ENCODE peak calls at places on chromosomes 11 and 22, in seven cellular contexts. One of them, this sample, is unnamed.
A peak's percentile ranks its signal among the peaks of the same experiment; 100 is the strongest.

GRCh38 chr22:39995346-39996252 is 845 bp downstream of the FAM83F start:
- ATAC-seq in effector memory CD8-positive, alpha-beta T cell: no peak
- ATAC-seq in IMR-90: no peak
- ATAC-seq in lower lobe of right lung: peak; percentile 5
- ATAC-seq in pancreas: peak; percentile 43
- ATAC-seq in activated T-helper 17 cell treated with anti-CD3 and anti-CD28 coated beads, Interleukin-2, amount 50 U/mL, for 72 hours: no peak
- ATAC-seq in activated CD8-positive, alpha-beta memory T cell treated with anti-CD3 and anti-CD28 coated beads, Interleukin-2, amount 10 ng/mL, durations not matched to agents 7 days and 5 days: no peak
- ATAC-seq in this sample: peak; percentile 15

GRCh38 chr22:27603823-27604190 is 197.7 kb downstream of the MN1 start:
- ATAC-seq in activated CD8-positive, alpha-beta memory T cell treated with anti-CD3 and anti-CD28 coated beads, Interleukin-2, amount 10 ng/mL, durations not matched to agents 7 days and 5 days: no peak
- ATAC-seq in lower lobe of right lung: no peak
- ATAC-seq in activated T-helper 17 cell treated with anti-CD3 and anti-CD28 coated beads, Interleukin-2, amount 50 U/mL, for 72 hours: no peak
- ATAC-seq in IMR-90: no peak
- ATAC-seq in effector memory CD8-positive, alpha-beta T cell: no peak
- ATAC-seq in pancreas: peak; percentile 62
- ATAC-seq in this sample: no peak

GRCh38 chr11:35178067-35178805 is 39.3 kb downstream of the CD44 start:
- ATAC-seq in IMR-90: no peak
- ATAC-seq in lower lobe of right lung: no peak
- ATAC-seq in activated T-helper 17 cell treated with anti-CD3 and anti-CD28 coated beads, Interleukin-2, amount 50 U/mL, for 72 hours: no peak
- ATAC-seq in effector memory CD8-positive, alpha-beta T cell: no peak
- ATAC-seq in activated CD8-positive, alpha-beta memory T cell treated with anti-CD3 and anti-CD28 coated beads, Interleukin-2, amount 10 ng/mL, durations not matched to agents 7 days and 5 days: no peak
- ATAC-seq in pancreas: no peak
- ATAC-seq in this sample: peak; percentile 36

GRCh38 chr22:46528121-46528610 is 9.3 kb downstream of the CELSR1 start:
- ATAC-seq in effector memory CD8-positive, alpha-beta T cell: no peak
- ATAC-seq in activated CD8-positive, alpha-beta memory T cell treated with anti-CD3 and anti-CD28 coated beads, Interleukin-2, amount 10 ng/mL, durations not matched to agents 7 days and 5 days: no peak
- ATAC-seq in lower lobe of right lung: peak; percentile 89
- ATAC-seq in pancreas: peak; percentile 56
- ATAC-seq in activated T-helper 17 cell treated with anti-CD3 and anti-CD28 coated beads, Interleukin-2, amount 50 U/mL, for 72 hours: peak; percentile 68
- ATAC-seq in IMR-90: no peak
- ATAC-seq in this sample: peak; percentile 70

GRCh38 chr11:101435406-101435805 is 148.4 kb downstream of the TRPC6 start:
- ATAC-seq in effector memory CD8-positive, alpha-beta T cell: no peak
- ATAC-seq in lower lobe of right lung: no peak
- ATAC-seq in IMR-90: no peak
- ATAC-seq in activated CD8-positive, alpha-beta memory T cell treated with anti-CD3 and anti-CD28 coated beads, Interleukin-2, amount 10 ng/mL, durations not matched to agents 7 days and 5 days: no peak
- ATAC-seq in pancreas: no peak
- ATAC-seq in activated T-helper 17 cell treated with anti-CD3 and anti-CD28 coated beads, Interleukin-2, amount 50 U/mL, for 72 hours: no peak
- ATAC-seq in this sample: no peak

GRCh38 chr11:128464878-128465277 is 122.5 kb downstream of the ETS1 start:
- ATAC-seq in pancreas: no peak
- ATAC-seq in activated CD8-positive, alpha-beta memory T cell treated with anti-CD3 and anti-CD28 coated beads, Interleukin-2, amount 10 ng/mL, durations not matched to agents 7 days and 5 days: peak; percentile 12
- ATAC-seq in activated T-helper 17 cell treated with anti-CD3 and anti-CD28 coated beads, Interleukin-2, amount 50 U/mL, for 72 hours: peak; percentile 22
- ATAC-seq in effector memory CD8-positive, alpha-beta T cell: peak; percentile 28
- ATAC-seq in IMR-90: no peak
- ATAC-seq in lower lobe of right lung: no peak
- ATAC-seq in this sample: no peak

GRCh38 chr22:39926175-39927152 is 25.6 kb downstream of the GRAP2 start:
- ATAC-seq in effector memory CD8-positive, alpha-beta T cell: peak; percentile 58
- ATAC-seq in IMR-90: no peak
- ATAC-seq in activated CD8-positive, alpha-beta memory T cell treated with anti-CD3 and anti-CD28 coated beads, Interleukin-2, amount 10 ng/mL, durations not matched to agents 7 days and 5 days: no peak
- ATAC-seq in pancreas: peak; percentile 62
- ATAC-seq in lower lobe of right lung: no peak
- ATAC-seq in activated T-helper 17 cell treated with anti-CD3 and anti-CD28 coated beads, Interleukin-2, amount 50 U/mL, for 72 hours: peak; percentile 29
- ATAC-seq in this sample: no peak

GRCh38 chr22:20979243-20979809 is 2.8 kb upstream of the LZTR1 start:
- ATAC-seq in activated T-helper 17 cell treated with anti-CD3 and anti-CD28 coated beads, Interleukin-2, amount 50 U/mL, for 72 hours: peak; percentile 59
- ATAC-seq in pancreas: peak; percentile 67
- ATAC-seq in lower lobe of right lung: peak; percentile 77
- ATAC-seq in IMR-90: peak; percentile 40
- ATAC-seq in activated CD8-positive, alpha-beta memory T cell treated with anti-CD3 and anti-CD28 coated beads, Interleukin-2, amount 10 ng/mL, durations not matched to agents 7 days and 5 days: peak; percentile 52
- ATAC-seq in effector memory CD8-positive, alpha-beta T cell: peak; percentile 60
- ATAC-seq in this sample: peak; percentile 90

GRCh38 chr11:112288021-112288420 is 27.4 kb upstream of the PLET1 start:
- ATAC-seq in IMR-90: no peak
- ATAC-seq in lower lobe of right lung: no peak
- ATAC-seq in activated CD8-positive, alpha-beta memory T cell treated with anti-CD3 and anti-CD28 coated beads, Interleukin-2, amount 10 ng/mL, durations not matched to agents 7 days and 5 days: no peak
- ATAC-seq in effector memory CD8-positive, alpha-beta T cell: no peak
- ATAC-seq in pancreas: no peak
- ATAC-seq in activated T-helper 17 cell treated with anti-CD3 and anti-CD28 coated beads, Interleukin-2, amount 50 U/mL, for 72 hours: no peak
- ATAC-seq in this sample: no peak

GRCh38 chr11:119727523-119728081 is 1.4 kb downstream of the NECTIN1 start:
- ATAC-seq in activated CD8-positive, alpha-beta memory T cell treated with anti-CD3 and anti-CD28 coated beads, Interleukin-2, amount 10 ng/mL, durations not matched to agents 7 days and 5 days: no peak
- ATAC-seq in activated T-helper 17 cell treated with anti-CD3 and anti-CD28 coated beads, Interleukin-2, amount 50 U/mL, for 72 hours: no peak
- ATAC-seq in effector memory CD8-positive, alpha-beta T cell: no peak
- ATAC-seq in pancreas: peak; percentile 65
- ATAC-seq in lower lobe of right lung: peak; percentile 23
- ATAC-seq in IMR-90: no peak
- ATAC-seq in this sample: no peak

GRCh38 chr11:46364056-46364455 is 16.8 kb downstream of the DGKZ start:
- ATAC-seq in IMR-90: no peak
- ATAC-seq in activated T-helper 17 cell treated with anti-CD3 and anti-CD28 coated beads, Interleukin-2, amount 50 U/mL, for 72 hours: no peak
- ATAC-seq in pancreas: no peak
- ATAC-seq in lower lobe of right lung: no peak
- ATAC-seq in effector memory CD8-positive, alpha-beta T cell: no peak
- ATAC-seq in activated CD8-positive, alpha-beta memory T cell treated with anti-CD3 and anti-CD28 coated beads, Interleukin-2, amount 10 ng/mL, durations not matched to agents 7 days and 5 days: no peak
- ATAC-seq in this sample: no peak

GRCh38 chr11:31902706-31903105 is 91.6 kb upstream of the PAX6 start:
- ATAC-seq in activated CD8-positive, alpha-beta memory T cell treated with anti-CD3 and anti-CD28 coated beads, Interleukin-2, amount 10 ng/mL, durations not matched to agents 7 days and 5 days: no peak
- ATAC-seq in lower lobe of right lung: no peak
- ATAC-seq in effector memory CD8-positive, alpha-beta T cell: no peak
- ATAC-seq in activated T-helper 17 cell treated with anti-CD3 and anti-CD28 coated beads, Interleukin-2, amount 50 U/mL, for 72 hours: no peak
- ATAC-seq in IMR-90: no peak
- ATAC-seq in pancreas: no peak
- ATAC-seq in this sample: no peak

GRCh38 chr11:134126197-134126822 is 57.4 kb downstream of the JAM3 start:
- ATAC-seq in pancreas: peak; percentile 32
- ATAC-seq in activated T-helper 17 cell treated with anti-CD3 and anti-CD28 coated beads, Interleukin-2, amount 50 U/mL, for 72 hours: peak; percentile 94
- ATAC-seq in lower lobe of right lung: no peak
- ATAC-seq in effector memory CD8-positive, alpha-beta T cell: no peak
- ATAC-seq in activated CD8-positive, alpha-beta memory T cell treated with anti-CD3 and anti-CD28 coated beads, Interleukin-2, amount 10 ng/mL, durations not matched to agents 7 days and 5 days: peak; percentile 53
- ATAC-seq in IMR-90: peak; percentile 95
- ATAC-seq in this sample: peak; percentile 60

GRCh38 chr11:70399681-70400112 is 1.4 kb downstream of the CTTN start:
- ATAC-seq in IMR-90: peak; percentile 77
- ATAC-seq in pancreas: peak; percentile 83
- ATAC-seq in activated T-helper 17 cell treated with anti-CD3 and anti-CD28 coated beads, Interleukin-2, amount 50 U/mL, for 72 hours: no peak
- ATAC-seq in activated CD8-positive, alpha-beta memory T cell treated with anti-CD3 and anti-CD28 coated beads, Interleukin-2, amount 10 ng/mL, durations not matched to agents 7 days and 5 days: no peak
- ATAC-seq in effector memory CD8-positive, alpha-beta T cell: no peak
- ATAC-seq in lower lobe of right lung: peak; percentile 83
- ATAC-seq in this sample: peak; percentile 80

GRCh38 chr11:105004021-105004420 is 18.9 kb downstream of the CASP5 start:
- ATAC-seq in pancreas: no peak
- ATAC-seq in lower lobe of right lung: no peak
- ATAC-seq in effector memory CD8-positive, alpha-beta T cell: no peak
- ATAC-seq in activated T-helper 17 cell treated with anti-CD3 and anti-CD28 coated beads, Interleukin-2, amount 50 U/mL, for 72 hours: no peak
- ATAC-seq in IMR-90: no peak
- ATAC-seq in activated CD8-positive, alpha-beta memory T cell treated with anti-CD3 and anti-CD28 coated beads, Interleukin-2, amount 10 ng/mL, durations not matched to agents 7 days and 5 days: no peak
- ATAC-seq in this sample: no peak

GRCh38 chr22:41523464-41524221 is 20.6 kb downstream of the POLR3H start:
- ATAC-seq in IMR-90: peak; percentile 81
- ATAC-seq in activated T-helper 17 cell treated with anti-CD3 and anti-CD28 coated beads, Interleukin-2, amount 50 U/mL, for 72 hours: no peak
- ATAC-seq in activated CD8-positive, alpha-beta memory T cell treated with anti-CD3 and anti-CD28 coated beads, Interleukin-2, amount 10 ng/mL, durations not matched to agents 7 days and 5 days: no peak
- ATAC-seq in effector memory CD8-positive, alpha-beta T cell: no peak
- ATAC-seq in lower lobe of right lung: peak; percentile 13
- ATAC-seq in pancreas: peak; percentile 49
- ATAC-seq in this sample: no peak

GRCh38 chr11:9802291-9802861 is 138.5 kb downstream of the SWAP70 start:
- ATAC-seq in activated T-helper 17 cell treated with anti-CD3 and anti-CD28 coated beads, Interleukin-2, amount 50 U/mL, for 72 hours: no peak
- ATAC-seq in IMR-90: peak; percentile 85
- ATAC-seq in effector memory CD8-positive, alpha-beta T cell: no peak
- ATAC-seq in activated CD8-positive, alpha-beta memory T cell treated with anti-CD3 and anti-CD28 coated beads, Interleukin-2, amount 10 ng/mL, durations not matched to agents 7 days and 5 days: no peak
- ATAC-seq in pancreas: no peak
- ATAC-seq in lower lobe of right lung: no peak
- ATAC-seq in this sample: peak; percentile 85

GRCh38 chr11:34565417-34566208 is 52.0 kb upstream of the ELF5 start:
- ATAC-seq in pancreas: peak; percentile 82
- ATAC-seq in activated CD8-positive, alpha-beta memory T cell treated with anti-CD3 and anti-CD28 coated beads, Interleukin-2, amount 10 ng/mL, durations not matched to agents 7 days and 5 days: no peak
- ATAC-seq in effector memory CD8-positive, alpha-beta T cell: no peak
- ATAC-seq in IMR-90: no peak
- ATAC-seq in lower lobe of right lung: no peak
- ATAC-seq in activated T-helper 17 cell treated with anti-CD3 and anti-CD28 coated beads, Interleukin-2, amount 50 U/mL, for 72 hours: no peak
- ATAC-seq in this sample: peak; percentile 29

GRCh38 chr11:112516261-112516660 is 255.6 kb upstream of the PLET1 start:
- ATAC-seq in effector memory CD8-positive, alpha-beta T cell: no peak
- ATAC-seq in IMR-90: no peak
- ATAC-seq in activated CD8-positive, alpha-beta memory T cell treated with anti-CD3 and anti-CD28 coated beads, Interleukin-2, amount 10 ng/mL, durations not matched to agents 7 days and 5 days: no peak
- ATAC-seq in activated T-helper 17 cell treated with anti-CD3 and anti-CD28 coated beads, Interleukin-2, amount 50 U/mL, for 72 hours: no peak
- ATAC-seq in lower lobe of right lung: no peak
- ATAC-seq in pancreas: no peak
- ATAC-seq in this sample: no peak

GRCh38 chr11:7571640-7572000 is 57.8 kb downstream of the PPFIBP2 start:
- ATAC-seq in activated CD8-positive, alpha-beta memory T cell treated with anti-CD3 and anti-CD28 coated beads, Interleukin-2, amount 10 ng/mL, durations not matched to agents 7 days and 5 days: no peak
- ATAC-seq in lower lobe of right lung: peak; percentile 88
- ATAC-seq in activated T-helper 17 cell treated with anti-CD3 and anti-CD28 coated beads, Interleukin-2, amount 50 U/mL, for 72 hours: no peak
- ATAC-seq in effector memory CD8-positive, alpha-beta T cell: no peak
- ATAC-seq in IMR-90: peak; percentile 79
- ATAC-seq in pancreas: peak; percentile 94
- ATAC-seq in this sample: peak; percentile 67